ENCODE peak calls at places on chromosomes 6 and 20, in five cellular contexts. V, N, Q, P and C are unnamed samples. For H3K79me2, the result is how much of the 10 kb centered on the place peaks cover.

GRCh38 chr6:123913858-123914257 is 110.2 kb downstream of the NKAIN2 start:
- DNase-seq in V (no peak), N (no peak), Q (no peak), P (no peak), C (no peak)

GRCh38 chr6:108916026-108916689 is 67.9 kb downstream of the ARMC2 start:
- DNase-seq in V (no peak), N (no peak), Q (no peak), P (no peak), C (no peak)

GRCh38 chr20:63322146-63322922 is 29.3 kb downstream of the COL20A1 start:
- DNase-seq in V (peak), N (no peak), Q (no peak), P (no peak), C (no peak)

GRCh38 chr20:21225215-21225947 is 77.8 kb upstream of the XRN2 start:
- DNase-seq in V (no peak), N (no peak), Q (no peak), P (no peak), C (no peak)

GRCh38 chr6:129747588-129748112 is 37.7 kb upstream of the ARHGAP18 start:
- DNase-seq in V (no peak), N (no peak), Q (no peak), P (no peak), C (no peak)

GRCh38 chr20:35702824-35703695 is 3.9 kb downstream of the ROMO1 start:
- DNase-seq in V (no peak), N (no peak), Q (no peak), P (no peak), C (no peak)

GRCh38 chr20:14418441-14418840 is 81.0 kb upstream of the FLRT3 start:
- DNase-seq in V (no peak), N (no peak), Q (no peak), P (no peak), C (no peak)

GRCh38 chr6:112218563-112218962 is 35.8 kb downstream of the LAMA4 start:
- DNase-seq in V (no peak), N (no peak), Q (no peak), P (no peak), C (no peak)

GRCh38 chr6:25954756-25955155 is 7.8 kb upstream of the TRIM38 start:
- DNase-seq in V (no peak), N (no peak), Q (no peak), P (no peak), C (no peak)

GRCh38 chr6:131443514-131443913 is 129.5 kb upstream of the ARG1 start:
- DNase-seq in V (no peak), N (no peak), Q (no peak), P (no peak), C (no peak)

GRCh38 chr20:2688041-2688591 is 4.5 kb upstream of the EBF4 start:
- DNase-seq in V (peak), N (no peak), Q (no peak), P (peak), C (peak)

GRCh38 chr20:362271-363254 is 15.7 kb downstream of the NRSN2 start:
- DNase-seq in V (no peak), N (peak), Q (no peak), P (no peak), C (peak)

GRCh38 chr6:139014945-139015344 is 13.6 kb upstream of the ABRACL start:
- DNase-seq in V (no peak), N (no peak), Q (no peak), P (no peak), C (no peak)

GRCh38 chr20:25863536-25864325 is 167.1 kb upstream of the ZNF337 start:
- DNase-seq in V (no peak), N (peak), Q (no peak), P (no peak), C (peak)

GRCh38 chr6:14964901-14965300 is 281.0 kb upstream of the JARID2 start:
- DNase-seq in V (no peak), N (no peak), Q (no peak), P (no peak), C (no peak)

GRCh38 chr6:96014846-96015245 is 928 bp upstream of the FUT9 start:
- DNase-seq in V (no peak), N (no peak), Q (no peak), P (no peak), C (peak)

GRCh38 chr6:142696689-142697088 is 248.3 kb downstream of the HIVEP2 start:
- DNase-seq in V (no peak), N (no peak), Q (no peak), P (no peak), C (no peak)

GRCh38 chr6:88760091-88760490 is 203.3 kb downstream of the RNGTT start:
- DNase-seq in V (no peak), N (no peak), Q (no peak), P (no peak), C (no peak)

GRCh38 chr6:30013296-30013922 is 47.7 kb upstream of the POLR1H start:
- DNase-seq in V (peak), N (peak), Q (no peak), P (peak), C (peak)

GRCh38 chr6:37617073-37617472 is 80.6 kb downstream of the MDGA1 start:
- DNase-seq in V (no peak), N (no peak), Q (no peak), P (no peak), C (no peak)

GRCh38 chr20:34709836-34710567 is 5.9 kb downstream of the TP53INP2 start:
- DNase-seq in V (peak), N (no peak), Q (no peak), P (no peak), C (peak)

GRCh38 chr6:161265975-161266374 is 7.9 kb downstream of the AGPAT4 start:
- DNase-seq in V (no peak), N (no peak), Q (no peak), P (peak), C (no peak)

GRCh38 chr6:18155864-18156396 is 708 bp downstream of the KDM1B start:
- DNase-seq in V (peak), N (peak), Q (peak), P (peak), C (peak)

DNA sequence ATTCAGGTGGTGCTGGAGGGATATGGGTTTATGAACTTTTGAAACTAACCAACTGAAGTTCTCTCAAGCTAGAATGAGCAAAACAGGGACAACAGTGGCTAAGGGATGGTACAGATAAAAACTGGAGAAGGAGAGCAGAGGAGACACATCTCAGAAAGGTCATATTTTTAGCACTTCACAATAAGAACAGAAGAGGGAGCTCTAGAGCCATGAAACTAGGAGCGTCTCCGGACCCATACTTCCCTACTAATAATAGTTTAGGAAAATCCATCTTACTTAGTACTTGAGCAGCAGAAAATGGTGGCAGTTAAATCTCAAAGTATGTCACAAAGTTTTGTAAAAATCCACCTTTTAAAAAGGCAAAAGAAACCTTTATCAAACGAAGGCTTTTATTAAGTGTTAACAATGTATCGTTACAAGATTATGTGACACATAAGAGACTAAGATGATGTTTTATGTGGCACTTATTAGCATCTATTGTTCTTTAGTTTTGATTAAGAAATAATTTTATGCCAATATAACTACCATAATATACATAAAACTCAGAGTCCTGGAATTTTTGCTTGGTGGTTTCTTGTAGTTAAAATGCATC is 278.6 kb downstream of the TBC1D32 start:
- DNase-seq in V (peak), N (peak), Q (peak), P (no peak), C (peak)
- TF ChIP-seq CHD2 in V (no peak), N (no peak), Q (no peak), P (no peak), C (no peak)

GRCh38 chr6:166435574-166435973 is 52.8 kb upstream of the MPC1 start:
- DNase-seq in V (no peak), N (no peak), Q (no peak), P (no peak), C (peak)

GRCh38 chr6:166434336-166434735 is 51.6 kb upstream of the MPC1 start:
- DNase-seq in V (no peak), N (no peak), Q (no peak), P (no peak), C (no peak)

GRCh38 chr6:166436195-166437139 is 53.7 kb upstream of the MPC1 start:
- DNase-seq in V (no peak), N (no peak), Q (no peak), P (no peak), C (peak)

GRCh38 chr6:166430269-166430668 is 47.5 kb upstream of the MPC1 start:
- DNase-seq in V (no peak), N (no peak), Q (no peak), P (no peak), C (no peak)

DNA sequence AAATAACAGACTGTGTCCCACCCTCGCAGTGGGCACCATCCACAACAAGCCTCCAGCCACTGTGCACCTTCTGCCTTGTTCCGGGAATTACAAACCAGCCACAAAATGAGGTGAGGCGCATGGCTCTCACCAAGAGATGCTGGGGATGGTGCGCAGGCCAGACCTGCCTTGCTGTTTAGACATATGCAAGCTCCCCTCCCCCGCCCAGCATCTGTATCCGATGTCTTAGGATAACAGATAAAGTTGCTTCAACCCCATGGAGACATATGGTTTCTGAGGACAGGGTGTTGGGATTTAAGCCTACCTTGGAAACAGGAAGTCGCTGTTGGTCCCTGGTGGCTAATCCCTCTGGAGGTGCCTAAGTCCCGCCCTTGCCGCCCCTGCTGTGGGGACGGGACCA is 50.4 kb upstream of the MPC1 start:
- DNase-seq in V (no peak), N (no peak), Q (no peak), P (no peak), C (no peak)
- H3K79me2 ChIP-seq in V (under half), N (under half), Q (under half), P (under half), C (under half)

DNA sequence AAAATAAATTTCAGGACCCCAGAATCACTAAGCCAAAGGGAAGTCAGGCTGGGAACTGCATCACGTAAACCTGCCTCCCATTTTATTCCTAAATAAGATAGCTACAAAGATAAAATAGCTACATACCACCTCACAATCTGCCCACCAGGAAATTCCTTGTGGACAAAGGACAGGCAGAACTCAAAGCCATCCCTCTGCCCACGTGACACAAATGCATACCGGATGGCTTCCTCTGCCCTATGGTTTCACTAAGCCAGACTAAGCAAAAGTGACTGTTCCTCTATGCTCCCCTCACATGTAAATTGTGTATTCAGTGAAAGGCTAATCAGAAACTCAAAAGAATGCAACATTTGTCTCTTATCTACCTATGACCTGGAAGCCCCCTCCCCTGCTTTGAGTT is 15.0 kb downstream of the MBOAT1 start:
- DNase-seq in V (no peak), N (no peak), Q (no peak), P (no peak), C (peak)
- TF ChIP-seq RFX5 in V (no peak), N (no peak), Q (no peak), P (no peak), C (no peak)

GRCh38 chr6:167119680-167120556 is 3.0 kb upstream of the CCR6 start:
- DNase-seq in V (peak), N (no peak), Q (no peak), P (no peak), C (no peak)
- TF ChIP-seq CHD2 in V (no peak), N (no peak), Q (no peak), P (no peak), C (no peak)

GRCh38 chr6:31697555-31697954 is 5.6 kb downstream of the ABHD16A start:
- DNase-seq in V (no peak), N (no peak), Q (no peak), P (no peak), C (no peak)
- H3K79me2 ChIP-seq in V (under half), N (under half), Q (under half), P (under half), C (under half)

GRCh38 chr6:3230275-3231212 is 3.1 kb upstream of the TUBB2B start:
- DNase-seq in V (no peak), N (no peak), Q (no peak), P (peak), C (peak)
- TF ChIP-seq RFX5 in V (no peak), N (no peak), Q (no peak), P (no peak), C (peak)

GRCh38 chr20:41654292-41654691 is 36.1 kb upstream of the CHD6 start:
- DNase-seq in V (no peak), N (no peak), Q (no peak), P (no peak), C (no peak)

GRCh38 chr20:41654884-41655283 is 36.7 kb upstream of the CHD6 start:
- DNase-seq in V (no peak), N (no peak), Q (no peak), P (no peak), C (no peak)

GRCh38 chr20:41655966-41656685 is 37.9 kb upstream of the CHD6 start:
- DNase-seq in V (no peak), N (no peak), Q (no peak), P (no peak), C (peak)

DNA sequence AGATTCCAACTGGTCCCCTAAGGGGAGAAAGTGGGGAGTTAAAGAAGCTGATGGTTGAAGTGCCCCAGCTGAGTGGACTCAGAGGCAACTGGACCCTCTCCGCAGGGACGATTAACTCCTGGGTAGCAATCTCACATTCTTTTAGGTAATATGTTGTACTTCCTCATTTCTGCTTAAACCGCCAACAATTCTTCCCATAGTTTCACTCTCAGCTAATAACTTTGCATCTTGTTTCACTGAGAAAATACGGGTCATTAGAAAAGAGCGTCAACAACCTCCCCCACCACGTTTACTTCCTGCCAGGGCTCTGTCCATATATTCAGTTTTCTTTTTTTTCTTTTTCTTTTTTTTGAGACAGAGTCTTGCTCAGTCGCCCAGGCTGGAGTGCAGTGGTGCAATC is 39.5 kb upstream of the CHD6 start:
- DNase-seq in V (no peak), N (no peak), Q (no peak), P (no peak), C (no peak)
- TF ChIP-seq CHD2 in V (no peak), N (no peak), Q (no peak), P (no peak), C (no peak)

GRCh38 chr6:43091592-43091991 is 15.5 kb downstream of the PTK7 start:
- DNase-seq in V (no peak), N (no peak), Q (no peak), P (no peak), C (no peak)

GRCh38 chr6:43095939-43096338 is 19.8 kb downstream of the PTK7 start:
- DNase-seq in V (no peak), N (no peak), Q (no peak), P (no peak), C (no peak)

GRCh38 chr6:43092635-43093034 is 16.5 kb downstream of the PTK7 start:
- DNase-seq in V (no peak), N (no peak), Q (no peak), P (no peak), C (no peak)

GRCh38 chr6:43091020-43091419 is 14.9 kb downstream of the PTK7 start:
- DNase-seq in V (no peak), N (no peak), Q (no peak), P (no peak), C (no peak)

DNA sequence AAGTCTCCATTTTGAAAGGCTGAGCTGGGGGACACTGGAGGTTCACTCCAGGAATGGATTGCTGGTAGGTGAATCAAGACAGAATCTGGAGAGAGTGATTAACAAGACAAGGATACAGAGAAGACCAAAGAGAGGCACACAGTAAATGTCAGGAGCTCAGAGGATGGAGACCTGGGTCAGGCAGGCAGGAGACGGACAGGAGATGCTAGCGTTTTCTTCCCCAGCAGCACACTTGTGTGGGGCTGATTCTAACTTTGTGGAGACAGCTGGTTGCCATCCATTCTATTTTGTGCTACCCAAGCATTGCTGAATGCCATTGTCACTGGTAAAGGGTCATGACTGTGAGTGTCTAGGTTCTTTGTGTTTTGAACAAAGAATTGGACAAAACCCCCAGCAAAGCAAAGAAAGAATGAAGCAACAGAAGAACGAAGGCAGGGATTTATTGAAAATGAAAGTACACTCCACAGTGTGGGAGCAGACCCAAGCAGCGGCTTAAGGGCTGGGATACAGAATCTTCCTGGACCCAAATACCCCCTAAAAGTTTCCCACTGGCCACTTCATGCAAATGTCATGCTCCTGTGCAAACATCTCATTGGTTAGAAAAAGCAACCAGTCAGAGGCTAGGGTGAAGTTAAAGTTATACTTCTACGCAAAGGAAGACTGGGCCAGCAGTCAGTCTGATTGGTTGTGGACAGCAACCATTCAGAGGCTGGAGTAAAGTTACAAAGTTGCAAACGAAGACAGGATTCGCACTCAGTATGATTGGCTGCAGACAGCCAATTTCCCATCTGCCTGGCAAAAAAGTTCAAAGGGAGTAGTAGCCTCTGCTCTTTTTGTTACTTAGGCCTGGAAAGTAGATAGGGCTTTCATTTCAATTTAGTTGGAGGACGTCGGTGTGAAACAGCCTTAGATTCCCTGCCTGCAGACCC is 17.5 kb downstream of the PTK7 start:
- DNase-seq in V (peak), N (peak), Q (no peak), P (no peak), C (no peak)
- H3K79me2 ChIP-seq in V (under half), N (half or more), Q (under half), P (under half), C (half or more)

GRCh38 chr6:119390276-119390793 is 40.8 kb upstream of the MAN1A1 start:
- DNase-seq in V (no peak), N (no peak), Q (no peak), P (no peak), C (no peak)

GRCh38 chr6:119379809-119380208 is 30.2 kb upstream of the MAN1A1 start:
- DNase-seq in V (no peak), N (no peak), Q (no peak), P (no peak), C (no peak)

GRCh38 chr6:119385994-119386393 is 36.4 kb upstream of the MAN1A1 start:
- DNase-seq in V (no peak), N (no peak), Q (no peak), P (no peak), C (no peak)

GRCh38 chr6:119384444-119384843 is 34.9 kb upstream of the MAN1A1 start:
- DNase-seq in V (no peak), N (no peak), Q (no peak), P (no peak), C (no peak)
- TF ChIP-seq RFX5 in V (no peak), N (no peak), Q (no peak), P (no peak), C (no peak)